ENCODE peak calls at places on chromosomes 7 and 10, in eight cellular contexts. H, E, U, Y, V, S, A and X are unnamed samples.
A peak's percentile ranks its signal among the peaks of the same experiment; 100 is the strongest.

GRCh38 chr7:107122483-107122882 is 46.3 kb upstream of the HBP1 start:
- DNase-seq in A (no peak), U (no peak), S (no peak), V (no peak), E (no peak), Y (no peak), H (no peak), X (no peak)

GRCh38 chr10:110305767-110306451 is 1.2 kb upstream of the SMNDC1 start:
- DNase-seq in V (peak; percentile 46), H (peak; percentile 69), S (no peak), Y (peak; percentile 72), A (peak; percentile 81), U (peak; percentile 84), E (peak; percentile 63), X (peak; percentile 30)

GRCh38 chr7:2717293-2717904 is 29.4 kb downstream of the AMZ1 start:
- DNase-seq in A (no peak), H (no peak), V (peak; percentile 80), Y (no peak), U (no peak), S (peak; percentile 44), E (no peak), X (no peak)

GRCh38 chr10:49163741-49164140 is 24.4 kb downstream of the TMEM273 start:
- DNase-seq in V (no peak), H (no peak), S (no peak), E (no peak), Y (no peak), U (no peak), A (peak; percentile 41), X (no peak)

GRCh38 chr7:111232249-111233084 is 141.5 kb downstream of the LRRN3 start:
- DNase-seq in S (no peak), E (no peak), Y (no peak), A (no peak), V (no peak), U (peak; percentile 12), H (no peak), X (no peak)

GRCh38 chr10:71725998-71726672 is 6.6 kb upstream of the C10orf105 start:
- DNase-seq in Y (peak; percentile 67), V (no peak), E (no peak), S (no peak), U (no peak), A (no peak), H (no peak), X (no peak)

GRCh38 chr10:36499696-36500095 is 625.7 kb upstream of the ANKRD30A start:
- DNase-seq in A (no peak), U (no peak), V (no peak), Y (no peak), H (no peak), E (no peak), S (no peak), X (no peak)

GRCh38 chr7:66193146-66193725 is 11.9 kb upstream of the TPST1 start:
- DNase-seq in Y (no peak), H (no peak), U (no peak), E (no peak), V (no peak), A (no peak), S (no peak), X (no peak)

GRCh38 chr10:117804470-117805011 is 242.2 kb downstream of the RAB11FIP2 start:
- DNase-seq in A (peak; percentile 58), E (no peak), Y (no peak), U (no peak), S (no peak), V (no peak), H (no peak), X (peak; percentile 4)

DNA sequence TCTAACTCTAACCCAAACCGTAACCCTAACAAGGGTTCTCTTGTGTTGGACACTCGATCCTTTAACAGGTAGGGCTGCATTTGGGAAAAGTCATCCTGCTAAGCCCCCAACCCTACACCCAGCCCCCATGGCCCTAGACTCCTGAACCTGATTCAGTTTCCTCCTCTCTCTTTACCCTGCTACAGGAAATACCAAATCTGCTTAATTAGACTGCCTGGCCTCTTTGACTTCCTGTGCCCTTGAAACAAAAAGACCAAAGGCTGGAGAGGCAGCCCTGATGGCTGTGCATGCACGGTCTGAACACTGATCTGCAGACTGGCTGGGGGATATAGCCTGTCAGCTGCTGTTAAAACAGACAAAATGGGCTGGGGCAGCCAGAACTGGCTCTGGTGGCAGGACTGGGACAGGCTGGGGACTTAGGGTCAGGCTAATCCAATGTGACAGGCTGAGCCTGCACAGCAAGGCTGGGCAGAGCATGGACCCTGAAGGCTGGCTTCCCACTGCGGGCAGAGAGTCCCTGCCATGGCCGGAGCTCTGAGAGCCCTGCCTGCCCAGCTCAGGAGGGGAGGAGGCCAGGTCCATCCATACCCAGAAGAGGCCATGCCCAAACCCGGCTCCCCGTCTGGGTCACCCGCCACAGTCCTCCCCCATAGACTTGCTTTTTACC is 51.0 kb upstream of the MSMB start:
- DNase-seq in S (no peak), A (peak; percentile 35), H (no peak), E (no peak), Y (no peak), V (no peak), U (no peak), X (no peak)
- H3K4me3 ChIP-seq in S (no peak overlapping the region), A (no peak overlapping the region), H (no peak overlapping the region), E (no peak overlapping the region), Y (no peak overlapping the region), V (no peak overlapping the region), U (no peak overlapping the region), X (no peak overlapping the region)

GRCh38 chr7:148963583-148964509 is 64.5 kb downstream of the PDIA4 start:
- DNase-seq in E (peak; percentile 32), H (no peak), Y (no peak), U (no peak), V (no peak), A (no peak), S (no peak), X (peak; percentile 21)

GRCh38 chr7:148962515-148962822 is 65.8 kb downstream of the PDIA4 start:
- DNase-seq in H (no peak), A (no peak), Y (no peak), V (no peak), E (no peak), U (no peak), S (no peak), X (no peak)

GRCh38 chr7:148964510-148965267 is 63.6 kb downstream of the PDIA4 start:
- DNase-seq in A (no peak), E (no peak), Y (no peak), U (no peak), V (no peak), S (no peak), H (no peak), X (no peak)

GRCh38 chr7:148962823-148963582 is 65.3 kb downstream of the PDIA4 start:
- DNase-seq in Y (peak; percentile 58), A (peak; percentile 88), U (peak; percentile 60), V (peak; percentile 75), E (peak; percentile 70), S (peak; percentile 70), H (peak; percentile 64), X (peak; percentile 74)

DNA sequence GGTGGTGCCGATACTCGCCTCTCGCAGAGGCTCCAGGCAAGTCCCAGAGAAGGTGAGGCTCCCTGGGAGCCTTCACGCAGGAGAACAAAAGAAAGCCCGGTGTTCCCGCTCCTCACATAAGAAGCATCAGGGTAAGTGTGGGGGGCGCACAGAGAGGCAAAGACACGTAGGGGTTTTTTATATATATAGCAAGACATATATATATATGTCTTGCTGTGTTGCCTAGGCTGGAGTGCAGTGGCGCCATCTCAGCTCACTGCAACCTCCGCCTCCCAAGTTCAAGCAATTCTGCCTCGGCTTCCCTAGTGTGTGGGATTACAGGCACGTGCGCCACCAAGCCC is 61.3 kb downstream of the PDIA4 start:
- DNase-seq in E (no peak), H (no peak), U (no peak), V (no peak), S (no peak), Y (no peak), A (no peak), X (no peak)
- TF ChIP-seq CTCF in E (no peak), H (no peak), U (no peak), V (no peak), S (no peak), Y (no peak), A (no peak), X (no peak)

GRCh38 chr7:44044315-44045225 is at the start of gene DBNL:
- DNase-seq in H (peak; percentile 89), E (peak; percentile 95), S (peak; percentile 93), V (peak; percentile 95), U (peak; percentile 59), Y (peak; percentile 95), A (peak; percentile 96), X (peak; percentile 96)
- TF ChIP-seq POLR2A in H (peak; percentile 80), E (peak; percentile 92), S (peak; percentile 73), V (peak; percentile 55), U (peak; percentile 95), Y (peak; percentile 97), A (peak; percentile 24), X (no peak)

DNA sequence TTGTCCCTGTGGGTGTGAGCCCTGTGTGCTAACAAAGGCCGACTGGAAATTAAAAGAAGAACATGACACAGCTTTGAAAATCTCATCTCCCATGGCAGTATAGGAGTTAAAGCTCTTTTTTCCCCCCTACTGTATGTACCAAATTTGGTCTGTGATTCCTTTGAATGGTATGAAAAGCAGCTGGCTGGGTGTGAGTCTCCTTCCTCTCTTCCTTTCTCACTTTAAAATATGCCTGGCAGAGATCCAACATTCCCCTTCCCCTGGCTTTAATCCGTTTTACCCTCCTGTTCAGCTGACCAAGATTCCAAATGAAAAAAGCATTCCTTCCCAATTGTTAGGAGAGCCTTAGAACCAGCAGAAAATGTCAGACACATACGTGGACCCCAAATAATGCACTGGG is 225.0 kb upstream of the CELF2 start:
- DNase-seq in Y (no peak), V (no peak), S (no peak), U (no peak), A (no peak), H (no peak), E (no peak), X (no peak)
- H3K4me3 ChIP-seq in Y (no peak overlapping the region), V (no peak overlapping the region), S (no peak overlapping the region), U (no peak overlapping the region), A (no peak overlapping the region), H (no peak overlapping the region), E (no peak overlapping the region), X (no peak overlapping the region)

DNA sequence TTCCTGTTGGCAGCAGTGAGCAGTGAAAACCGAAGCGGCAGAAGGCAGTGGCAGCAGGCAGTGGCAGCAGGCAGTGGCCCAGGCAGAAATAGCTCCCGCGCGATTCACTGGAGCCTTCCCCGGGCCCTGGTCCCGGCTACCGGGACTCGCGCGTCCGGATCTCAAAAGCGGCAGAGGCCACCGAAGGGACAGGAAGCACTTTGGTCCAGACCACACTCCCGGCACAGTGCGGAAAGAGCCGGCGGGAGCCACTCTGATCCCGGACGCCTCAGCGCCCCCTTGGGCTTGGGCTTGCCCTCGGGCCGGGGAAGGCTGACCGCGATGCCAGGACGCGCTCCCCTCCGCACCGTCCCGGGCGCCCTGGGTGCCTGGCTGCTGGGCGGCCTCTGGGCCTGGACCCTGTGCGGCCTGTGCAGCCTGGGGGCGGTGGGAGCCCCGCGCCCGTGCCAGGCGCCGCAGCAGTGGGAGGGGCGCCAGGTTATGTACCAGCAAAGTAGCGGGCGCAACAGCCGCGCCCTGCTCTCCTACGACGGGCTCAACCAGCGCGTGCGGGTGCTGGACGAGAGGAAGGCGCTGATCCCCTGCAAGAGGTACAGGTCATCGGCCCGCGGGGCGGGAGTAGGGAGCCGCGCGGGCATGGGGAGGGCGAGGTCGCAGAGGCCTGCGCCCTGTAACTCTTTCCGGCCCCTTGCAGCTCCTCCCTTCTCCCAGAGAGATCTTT is at the start of gene EPDR1:
- DNase-seq in U (peak; percentile 37), A (peak; percentile 86), H (peak; percentile 29), E (peak; percentile 82), Y (peak; percentile 63), V (peak; percentile 75), S (peak; percentile 49), X (peak; percentile 85)
- TF ChIP-seq CTCF in U (peak; percentile 16), A (peak; percentile 4), H (peak; percentile 31), E (no peak), Y (peak; percentile 49), V (no peak), S (peak; percentile 15), X (no peak)

GRCh38 chr10:90913774-90914420 is 7.0 kb downstream of the ANKRD1 start:
- DNase-seq in V (no peak), Y (no peak), H (no peak), E (no peak), S (no peak), A (no peak), U (no peak), X (no peak)
- TF ChIP-seq POLR2A in V (no peak), Y (no peak), H (no peak), E (no peak), S (no peak), A (no peak), U (no peak), X (no peak)